ENCODE peak calls at places on chromosome 2, in five cellular contexts. C, T, V, A and P are unnamed samples.
A peak's percentile ranks its signal among the peaks of the same experiment; 100 is the strongest.

GRCh38 chr2:105403785-105404698 is 5.2 kb upstream of the FHL2 start:
- DNase-seq in C (no peak), T (peak; percentile 83), V (peak; percentile 43), A (no peak), P (no peak)

GRCh38 chr2:167758292-167758691 is 489.1 kb downstream of the STK39 start:
- DNase-seq in C (no peak), T (no peak), V (no peak), A (no peak), P (no peak)

GRCh38 chr2:226758886-226759660 is 40.5 kb downstream of the IRS1 start:
- DNase-seq in C (no peak), T (peak; percentile 64), V (no peak), A (no peak), P (no peak)

GRCh38 chr2:200039847-200040246 is 84.5 kb downstream of the MAIP1 start:
- DNase-seq in C (no peak), T (peak; percentile 57), V (no peak), A (no peak), P (no peak)

GRCh38 chr2:152499411-152499810 is 164.4 kb downstream of the FMNL2 start:
- DNase-seq in C (no peak), T (no peak), V (no peak), A (no peak), P (no peak)

GRCh38 chr2:201406077-201406662 is 45.1 kb downstream of the TRAK2 start:
- DNase-seq in C (no peak), T (peak; percentile 62), V (no peak), A (no peak), P (peak; percentile 30)

GRCh38 chr2:201734111-201734510 is 35.7 kb upstream of the MPP4 start:
- DNase-seq in C (no peak), T (no peak), V (no peak), A (no peak), P (no peak)

GRCh38 chr2:68423966-68424650 is 43.0 kb downstream of the FBXO48 start:
- DNase-seq in C (no peak), T (no peak), V (no peak), A (no peak), P (no peak)

GRCh38 chr2:99822487-99823218 is 319.7 kb downstream of the AFF3 start:
- DNase-seq in C (no peak), T (no peak), V (no peak), A (no peak), P (no peak)

GRCh38 chr2:8146329-8147048 is 535.4 kb upstream of the ID2 start:
- DNase-seq in C (no peak), T (no peak), V (no peak), A (peak; percentile 45), P (no peak)

GRCh38 chr2:2184549-2185249 is 146.4 kb downstream of the MYT1L start:
- DNase-seq in C (no peak), T (no peak), V (no peak), A (no peak), P (no peak)

GRCh38 chr2:96408631-96409542 is 73.3 kb downstream of the NCAPH start:
- DNase-seq in C (no peak), T (no peak), V (no peak), A (no peak), P (peak; percentile 76)

GRCh38 chr2:237490009-237490804 is 3.2 kb downstream of the MLPH start:
- DNase-seq in C (no peak), T (no peak), V (no peak), A (no peak), P (no peak)

GRCh38 chr2:240319221-240319854 is 116.1 kb upstream of the GPC1 start:
- DNase-seq in C (peak; percentile 44), T (no peak), V (no peak), A (no peak), P (no peak)

GRCh38 chr2:2275451-2275850 is 55.6 kb downstream of the MYT1L start:
- DNase-seq in C (no peak), T (no peak), V (no peak), A (no peak), P (no peak)

GRCh38 chr2:134144081-134144596 is 109.7 kb upstream of the MGAT5 start:
- DNase-seq in C (no peak), T (no peak), V (peak; percentile 84), A (no peak), P (no peak)

GRCh38 chr2:181846840-181847554 is 44.5 kb upstream of the ITPRID2 start:
- DNase-seq in C (no peak), T (no peak), V (no peak), A (no peak), P (no peak)

GRCh38 chr2:15733867-15734765 is 142.4 kb downstream of the DDX1 start:
- DNase-seq in C (no peak), T (peak; percentile 39), V (no peak), A (no peak), P (peak; percentile 16)

GRCh38 chr2:105749583-105750399 is 5.1 kb downstream of the NCK2 start:
- DNase-seq in C (peak; percentile 83), T (no peak), V (no peak), A (no peak), P (no peak)

GRCh38 chr2:83874066-83874465 is 585.0 kb downstream of the SUCLG1 start:
- DNase-seq in C (no peak), T (no peak), V (no peak), A (no peak), P (no peak)

GRCh38 chr2:230492107-230492506 is 76.1 kb downstream of the SP100 start:
- DNase-seq in C (no peak), T (no peak), V (no peak), A (no peak), P (no peak)

GRCh38 chr2:50529600-50530218 is 502.2 kb downstream of the NRXN1 start:
- DNase-seq in C (no peak), T (peak; percentile 50), V (no peak), A (peak; percentile 6), P (no peak)

GRCh38 chr2:100513650-100514049 is 43.4 kb downstream of the NMS start:
- DNase-seq in C (no peak), T (no peak), V (no peak), A (no peak), P (no peak)

GRCh38 chr2:71690231-71690834 is 237.0 kb downstream of the DYSF start:
- DNase-seq in C (peak; percentile 25), T (no peak), V (no peak), A (no peak), P (no peak)

GRCh38 chr2:70514612-70515055 is 39.0 kb downstream of the TGFA start:
- DNase-seq in C (no peak), T (no peak), V (no peak), A (peak; percentile 58), P (no peak)

GRCh38 chr2:58319481-58319880 is 78.4 kb upstream of the FANCL start:
- DNase-seq in C (no peak), T (no peak), V (no peak), A (no peak), P (no peak)

GRCh38 chr2:229454934-229455631 is 184.0 kb upstream of the PID1 start:
- DNase-seq in C (no peak), T (peak; percentile 68), V (no peak), A (no peak), P (no peak)

GRCh38 chr2:217248312-217248935 is 388.6 kb upstream of the TNP1 start:
- DNase-seq in C (no peak), T (no peak), V (no peak), A (peak; percentile 73), P (peak; percentile 20)